ENCODE peak calls at places on chromosomes 1 and 21, in six cellular contexts. One of them, this sample, is unnamed.

GRCh38 chr1:27605796-27606707 is 2.1 kb upstream of the AHDC1 start:
- DNase-seq in MM.1S: peak; percentile 48
- DNase-seq in astrocyte: no peak
- DNase-seq in PC-3: peak; percentile 69
- DNase-seq in SK-N-SH: peak; percentile 63
- DNase-seq in HepG2: peak; percentile 58
- DNase-seq in this sample: peak; percentile 86

GRCh38 chr1:218499021-218499691 is 154.0 kb downstream of the TGFB2 start:
- DNase-seq in MM.1S: no peak
- DNase-seq in astrocyte: peak; percentile 98
- DNase-seq in PC-3: peak; percentile 83
- DNase-seq in SK-N-SH: no peak
- DNase-seq in HepG2: no peak
- DNase-seq in this sample: no peak

GRCh38 chr1:115838805-115839705 is 1.9 kb downstream of the NHLH2 start:
- DNase-seq in MM.1S: no peak
- DNase-seq in astrocyte: no peak
- DNase-seq in PC-3: no peak
- DNase-seq in SK-N-SH: peak; percentile 55
- DNase-seq in HepG2: no peak
- DNase-seq in this sample: no peak

GRCh38 chr1:209513226-209513625 is 70.3 kb upstream of the CAMK1G start:
- DNase-seq in MM.1S: peak; percentile 56
- DNase-seq in astrocyte: peak; percentile 20
- DNase-seq in PC-3: peak; percentile 85
- DNase-seq in SK-N-SH: peak; percentile 49
- DNase-seq in HepG2: peak; percentile 24
- DNase-seq in this sample: peak; percentile 75

GRCh38 chr1:1001631-1002300 is 1.9 kb upstream of the HES4 start:
- DNase-seq in MM.1S: no peak
- DNase-seq in astrocyte: no peak
- DNase-seq in PC-3: peak; percentile 94
- DNase-seq in SK-N-SH: peak; percentile 94
- DNase-seq in HepG2: peak; percentile 62
- DNase-seq in this sample: no peak

GRCh38 chr1:110783292-110783918 is 89.5 kb upstream of the CD53 start:
- DNase-seq in MM.1S: peak; percentile 65
- DNase-seq in astrocyte: peak; percentile 16
- DNase-seq in PC-3: peak; percentile 73
- DNase-seq in SK-N-SH: peak; percentile 64
- DNase-seq in HepG2: peak; percentile 47
- DNase-seq in this sample: peak; percentile 82

GRCh38 chr1:1217621-1218523 is 3.9 kb upstream of the TNFRSF4 start:
- DNase-seq in MM.1S: no peak
- DNase-seq in astrocyte: no peak
- DNase-seq in PC-3: peak; percentile 53
- DNase-seq in SK-N-SH: no peak
- DNase-seq in HepG2: no peak
- DNase-seq in this sample: no peak

GRCh38 chr1:50605186-50605875 is 182.1 kb upstream of the DMRTA2 start:
- DNase-seq in MM.1S: no peak
- DNase-seq in astrocyte: peak; percentile 27
- DNase-seq in PC-3: peak; percentile 22
- DNase-seq in SK-N-SH: peak; percentile 21
- DNase-seq in HepG2: peak; percentile 56
- DNase-seq in this sample: peak; percentile 80

GRCh38 chr1:243748706-243749283 is 101.2 kb downstream of the AKT3 start:
- DNase-seq in MM.1S: peak; percentile 85
- DNase-seq in astrocyte: peak; percentile 69
- DNase-seq in PC-3: peak; percentile 90
- DNase-seq in SK-N-SH: peak; percentile 77
- DNase-seq in HepG2: peak; percentile 49
- DNase-seq in this sample: peak; percentile 83

GRCh38 chr1:67710417-67710816 is 25.4 kb downstream of the GADD45A start:
- DNase-seq in MM.1S: no peak
- DNase-seq in astrocyte: peak; percentile 85
- DNase-seq in PC-3: peak; percentile 65
- DNase-seq in SK-N-SH: no peak
- DNase-seq in HepG2: no peak
- DNase-seq in this sample: no peak

GRCh38 chr1:192441492-192441891 is 124.7 kb downstream of the RGS21 start:
- DNase-seq in MM.1S: no peak
- DNase-seq in astrocyte: no peak
- DNase-seq in PC-3: no peak
- DNase-seq in SK-N-SH: no peak
- DNase-seq in HepG2: no peak
- DNase-seq in this sample: no peak

GRCh38 chr1:205456383-205456867 is 580 bp upstream of the BLACAT1 start:
- DNase-seq in MM.1S: no peak
- DNase-seq in astrocyte: no peak
- DNase-seq in PC-3: no peak
- DNase-seq in SK-N-SH: peak; percentile 59
- DNase-seq in HepG2: no peak
- DNase-seq in this sample: no peak

GRCh38 chr1:232627645-232628334 is 2.1 kb downstream of the SIPA1L2 start:
- DNase-seq in MM.1S: peak; percentile 87
- DNase-seq in astrocyte: peak; percentile 34
- DNase-seq in PC-3: peak; percentile 87
- DNase-seq in SK-N-SH: peak; percentile 44
- DNase-seq in HepG2: no peak
- DNase-seq in this sample: peak; percentile 68

GRCh38 chr21:42820513-42821465 is 58.5 kb downstream of the WDR4 start:
- DNase-seq in MM.1S: no peak
- DNase-seq in astrocyte: no peak
- DNase-seq in PC-3: no peak
- DNase-seq in SK-N-SH: no peak
- DNase-seq in HepG2: peak; percentile 26
- DNase-seq in this sample: peak; percentile 26

GRCh38 chr1:200929530-200930278 is 35.0 kb downstream of the INAVA start:
- DNase-seq in MM.1S: no peak
- DNase-seq in astrocyte: no peak
- DNase-seq in PC-3: no peak
- DNase-seq in SK-N-SH: no peak
- DNase-seq in HepG2: no peak
- DNase-seq in this sample: peak; percentile 20

GRCh38 chr1:110607663-110608230 is 1.6 kb upstream of the KCNA2 start:
- DNase-seq in MM.1S: no peak
- DNase-seq in astrocyte: no peak
- DNase-seq in PC-3: no peak
- DNase-seq in SK-N-SH: peak; percentile 38
- DNase-seq in HepG2: no peak
- DNase-seq in this sample: no peak

GRCh38 chr1:228978486-228979324 is 243.4 kb downstream of the RHOU start:
- DNase-seq in MM.1S: no peak
- DNase-seq in astrocyte: no peak
- DNase-seq in PC-3: no peak
- DNase-seq in SK-N-SH: peak; percentile 33
- DNase-seq in HepG2: no peak
- DNase-seq in this sample: no peak

GRCh38 chr1:54161495-54162168 is 8.8 kb upstream of the CDCP2 start:
- DNase-seq in MM.1S: no peak
- DNase-seq in astrocyte: no peak
- DNase-seq in PC-3: no peak
- DNase-seq in SK-N-SH: no peak
- DNase-seq in HepG2: no peak
- DNase-seq in this sample: no peak

GRCh38 chr1:162059721-162060120 is 9.8 kb upstream of the NOS1AP start:
- DNase-seq in MM.1S: no peak
- DNase-seq in astrocyte: no peak
- DNase-seq in PC-3: no peak
- DNase-seq in SK-N-SH: no peak
- DNase-seq in HepG2: no peak
- DNase-seq in this sample: no peak

GRCh38 chr1:61436016-61436415 is 288.9 kb downstream of the TM2D1 start:
- DNase-seq in MM.1S: peak; percentile 53
- DNase-seq in astrocyte: no peak
- DNase-seq in PC-3: peak; percentile 16
- DNase-seq in SK-N-SH: no peak
- DNase-seq in HepG2: no peak
- DNase-seq in this sample: peak; percentile 59

GRCh38 chr21:21163904-21164303 is 165.7 kb downstream of the NCAM2 start:
- DNase-seq in MM.1S: peak; percentile 64
- DNase-seq in astrocyte: peak; percentile 51
- DNase-seq in PC-3: peak; percentile 72
- DNase-seq in SK-N-SH: peak; percentile 50
- DNase-seq in HepG2: peak; percentile 26
- DNase-seq in this sample: peak; percentile 78

GRCh38 chr1:151716771-151717631 is at the start of gene CELF3:
- DNase-seq in MM.1S: peak; percentile 14
- DNase-seq in astrocyte: peak; percentile 6
- DNase-seq in PC-3: no peak
- DNase-seq in SK-N-SH: peak; percentile 93
- DNase-seq in HepG2: no peak
- DNase-seq in this sample: peak; percentile 70

GRCh38 chr1:197103295-197103694 is 36.2 kb upstream of the F13B start:
- DNase-seq in MM.1S: no peak
- DNase-seq in astrocyte: peak; percentile 22
- DNase-seq in PC-3: no peak
- DNase-seq in SK-N-SH: no peak
- DNase-seq in HepG2: no peak
- DNase-seq in this sample: no peak

GRCh38 chr1:177928194-177928593 is 41.7 kb downstream of the SEC16B start:
- DNase-seq in MM.1S: no peak
- DNase-seq in astrocyte: peak; percentile 41
- DNase-seq in PC-3: peak; percentile 27
- DNase-seq in SK-N-SH: no peak
- DNase-seq in HepG2: no peak
- DNase-seq in this sample: no peak

GRCh38 chr21:17045214-17045835 is 467.5 kb upstream of the CXADR start:
- DNase-seq in MM.1S: peak; percentile 17
- DNase-seq in astrocyte: peak; percentile 19
- DNase-seq in PC-3: peak; percentile 33
- DNase-seq in SK-N-SH: peak; percentile 44
- DNase-seq in HepG2: no peak
- DNase-seq in this sample: peak; percentile 53

GRCh38 chr1:224769987-224770693 is 154.0 kb downstream of the CNIH3 start:
- DNase-seq in MM.1S: no peak
- DNase-seq in astrocyte: peak; percentile 62
- DNase-seq in PC-3: peak; percentile 69
- DNase-seq in SK-N-SH: no peak
- DNase-seq in HepG2: peak; percentile 9
- DNase-seq in this sample: no peak

GRCh38 chr1:182415789-182416188 is 15.3 kb upstream of the TEDDM1 start:
- DNase-seq in MM.1S: no peak
- DNase-seq in astrocyte: no peak
- DNase-seq in PC-3: no peak
- DNase-seq in SK-N-SH: no peak
- DNase-seq in HepG2: no peak
- DNase-seq in this sample: no peak

GRCh38 chr1:203360772-203361171 is 9.8 kb upstream of the FMOD start:
- DNase-seq in MM.1S: no peak
- DNase-seq in astrocyte: no peak
- DNase-seq in PC-3: no peak
- DNase-seq in SK-N-SH: peak; percentile 52
- DNase-seq in HepG2: no peak
- DNase-seq in this sample: no peak

GRCh38 chr1:84689514-84690396 is 506 bp downstream of the SSX2IP start:
- DNase-seq in MM.1S: peak; percentile 36
- DNase-seq in astrocyte: peak; percentile 32
- DNase-seq in PC-3: peak; percentile 35
- DNase-seq in SK-N-SH: no peak
- DNase-seq in HepG2: peak; percentile 35
- DNase-seq in this sample: peak; percentile 80

GRCh38 chr1:188365874-188366273 is 1537.1 kb downstream of the PLA2G4A start:
- DNase-seq in MM.1S: no peak
- DNase-seq in astrocyte: no peak
- DNase-seq in PC-3: no peak
- DNase-seq in SK-N-SH: no peak
- DNase-seq in HepG2: no peak
- DNase-seq in this sample: no peak
- H3K9ac ChIP-seq in MM.1S: no peak overlapping the region
- H3K9ac ChIP-seq in astrocyte: no peak overlapping the region
- H3K9ac ChIP-seq in PC-3: no peak overlapping the region
- H3K9ac ChIP-seq in SK-N-SH: no peak overlapping the region
- H3K9ac ChIP-seq in HepG2: no peak overlapping the region
- H3K9ac ChIP-seq in this sample: no peak overlapping the region

DNA sequence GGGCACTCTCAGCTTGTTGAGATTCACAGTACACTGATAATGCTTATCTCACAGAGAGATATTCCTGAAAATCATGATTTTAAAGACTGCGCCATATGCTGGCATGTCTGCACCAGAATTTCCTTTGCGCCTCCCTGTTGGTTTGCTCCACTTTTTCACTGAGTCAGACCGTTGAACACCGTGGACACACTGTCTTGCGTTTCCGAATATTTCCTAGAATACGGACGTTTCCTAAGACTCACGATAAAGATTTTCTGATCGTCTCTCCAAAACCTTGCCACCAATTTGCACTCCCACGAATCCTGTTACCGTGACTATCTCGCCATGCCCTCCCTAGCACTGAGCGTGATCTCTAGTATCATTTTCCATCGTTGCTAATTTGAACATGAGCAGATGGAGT is 467 bp upstream of the C1orf115 start:
- DNase-seq in MM.1S: no peak
- DNase-seq in astrocyte: no peak
- DNase-seq in PC-3: no peak
- DNase-seq in SK-N-SH: no peak
- DNase-seq in HepG2: no peak
- DNase-seq in this sample: no peak
- H3K9ac ChIP-seq in MM.1S: no peak overlapping the region
- H3K9ac ChIP-seq in astrocyte: no peak overlapping the region
- H3K9ac ChIP-seq in PC-3: no peak overlapping the region
- H3K9ac ChIP-seq in SK-N-SH: no peak overlapping the region
- H3K9ac ChIP-seq in HepG2: no peak overlapping the region
- H3K9ac ChIP-seq in this sample: no peak overlapping the region

DNA sequence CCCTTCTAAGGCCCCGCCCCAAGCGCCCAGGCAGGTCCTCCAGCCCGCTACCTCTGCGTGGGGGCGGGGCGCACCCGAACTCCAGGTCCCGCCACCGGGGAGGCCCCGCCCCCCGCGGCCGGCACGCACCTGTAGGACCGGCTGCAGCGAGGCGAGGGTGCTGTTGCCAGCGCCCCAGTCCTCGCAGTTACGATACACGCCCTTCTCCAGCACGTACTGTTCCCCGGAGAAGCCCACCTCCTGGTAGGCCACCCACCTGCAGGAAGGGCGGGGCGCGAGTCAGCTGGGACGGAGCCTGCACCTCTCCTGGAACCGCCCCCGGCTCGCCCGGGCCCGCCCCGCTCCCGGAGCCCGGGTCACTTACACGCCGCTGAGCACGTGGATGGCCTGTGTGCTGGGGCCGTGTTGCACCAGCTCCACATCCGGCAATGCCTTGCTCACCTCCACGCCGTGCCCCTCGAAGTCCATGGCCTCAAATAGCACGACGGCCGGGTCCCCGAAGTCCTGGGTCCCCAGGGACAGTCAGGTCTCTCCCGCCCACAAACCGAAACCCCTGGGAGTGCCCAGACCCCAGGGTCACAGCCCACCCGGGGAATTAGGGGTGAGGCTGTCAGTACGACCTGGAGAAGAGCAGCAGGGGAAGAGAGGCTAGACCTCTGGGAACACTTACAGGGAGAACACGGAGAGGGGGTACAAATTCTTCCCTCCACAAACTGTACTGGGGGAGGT is 17.3 kb downstream of the CRYBG2 start:
- DNase-seq in MM.1S: peak; percentile 92
- DNase-seq in astrocyte: no peak
- DNase-seq in PC-3: peak; percentile 86
- DNase-seq in SK-N-SH: peak; percentile 91
- DNase-seq in HepG2: no peak
- DNase-seq in this sample: peak; percentile 91
- H3K9ac ChIP-seq in MM.1S: no peak overlapping the region
- H3K9ac ChIP-seq in astrocyte: peak overlapping the region; percentile 72
- H3K9ac ChIP-seq in PC-3: peak overlapping the region; percentile 38
- H3K9ac ChIP-seq in SK-N-SH: no peak overlapping the region
- H3K9ac ChIP-seq in HepG2: no peak overlapping the region
- H3K9ac ChIP-seq in this sample: peak overlapping the region; percentile 67

GRCh38 chr21:45294509-45295291 is 7.0 kb upstream of the POFUT2 start:
- DNase-seq in MM.1S: no peak
- DNase-seq in astrocyte: peak; percentile 99
- DNase-seq in PC-3: peak; percentile 92
- DNase-seq in SK-N-SH: peak; percentile 25
- DNase-seq in HepG2: no peak
- DNase-seq in this sample: no peak
- H3K9ac ChIP-seq in MM.1S: no peak overlapping the region
- H3K9ac ChIP-seq in astrocyte: peak overlapping the region; percentile 88
- H3K9ac ChIP-seq in PC-3: peak overlapping the region; percentile 77
- H3K9ac ChIP-seq in SK-N-SH: peak overlapping the region; percentile 31
- H3K9ac ChIP-seq in HepG2: no peak overlapping the region
- H3K9ac ChIP-seq in this sample: no peak overlapping the region